ENCODE peak calls at places on chromosomes 2 and 18, in five cellular contexts. One of them, this sample, is unnamed.

GRCh38 chr18:27030403-27030802 is 154.7 kb downstream of the CHST9 start:
- DNase-seq in iPS DF 6.9: no peak
- DNase-seq in CD8-positive, alpha-beta memory T cell: no peak
- DNase-seq in PC-3: no peak
- DNase-seq in tibial artery: no peak
- DNase-seq in this sample: no peak

GRCh38 chr2:215320679-215321078 is 8.8 kb downstream of the ATIC start:
- DNase-seq in CD8-positive, alpha-beta memory T cell: no peak
- DNase-seq in PC-3: no peak
- DNase-seq in iPS DF 6.9: no peak
- DNase-seq in tibial artery: no peak
- DNase-seq in this sample: no peak

GRCh38 chr2:17822452-17823117 is 6.3 kb downstream of the MSGN1 start:
- DNase-seq in iPS DF 6.9: no peak
- DNase-seq in PC-3: no peak
- DNase-seq in CD8-positive, alpha-beta memory T cell: no peak
- DNase-seq in tibial artery: no peak
- DNase-seq in this sample: no peak

GRCh38 chr2:98514879-98515570 is 70.4 kb downstream of the INPP4A start:
- DNase-seq in tibial artery: peak
- DNase-seq in iPS DF 6.9: no peak
- DNase-seq in PC-3: peak
- DNase-seq in CD8-positive, alpha-beta memory T cell: no peak
- DNase-seq in this sample: no peak

GRCh38 chr2:241924069-241924908 is 54.8 kb downstream of the RTP5 start:
- DNase-seq in iPS DF 6.9: no peak
- DNase-seq in tibial artery: no peak
- DNase-seq in CD8-positive, alpha-beta memory T cell: no peak
- DNase-seq in PC-3: no peak
- DNase-seq in this sample: no peak

GRCh38 chr2:107556038-107556627 is 270.6 kb upstream of the RGPD4 start:
- DNase-seq in iPS DF 6.9: no peak
- DNase-seq in CD8-positive, alpha-beta memory T cell: no peak
- DNase-seq in PC-3: no peak
- DNase-seq in tibial artery: no peak
- DNase-seq in this sample: no peak

GRCh38 chr18:29644276-29644675 is 1398.3 kb downstream of the DSC3 start:
- DNase-seq in CD8-positive, alpha-beta memory T cell: no peak
- DNase-seq in tibial artery: no peak
- DNase-seq in PC-3: peak
- DNase-seq in iPS DF 6.9: no peak
- DNase-seq in this sample: no peak

GRCh38 chr18:49858309-49859005 is 45.1 kb upstream of the ACAA2 start:
- DNase-seq in iPS DF 6.9: peak
- DNase-seq in tibial artery: no peak
- DNase-seq in CD8-positive, alpha-beta memory T cell: peak
- DNase-seq in PC-3: peak
- DNase-seq in this sample: peak

GRCh38 chr18:57438669-57439616 is 3.8 kb downstream of the ONECUT2 start:
- DNase-seq in iPS DF 6.9: no peak
- DNase-seq in tibial artery: no peak
- DNase-seq in PC-3: no peak
- DNase-seq in CD8-positive, alpha-beta memory T cell: no peak
- DNase-seq in this sample: no peak

GRCh38 chr2:161048317-161048716 is 111.9 kb upstream of the TANK start:
- DNase-seq in tibial artery: no peak
- DNase-seq in PC-3: no peak
- DNase-seq in CD8-positive, alpha-beta memory T cell: no peak
- DNase-seq in iPS DF 6.9: no peak
- DNase-seq in this sample: no peak

GRCh38 chr2:84925336-84925723 is 19.9 kb downstream of the TMSB10 start:
- DNase-seq in iPS DF 6.9: no peak
- DNase-seq in CD8-positive, alpha-beta memory T cell: no peak
- DNase-seq in tibial artery: peak
- DNase-seq in PC-3: no peak
- DNase-seq in this sample: no peak

GRCh38 chr2:231348173-231348572 is 47.3 kb upstream of the B3GNT7 start:
- DNase-seq in PC-3: no peak
- DNase-seq in tibial artery: no peak
- DNase-seq in iPS DF 6.9: no peak
- DNase-seq in CD8-positive, alpha-beta memory T cell: no peak
- DNase-seq in this sample: no peak

GRCh38 chr18:62759704-62760402 is 44.5 kb downstream of the PHLPP1 start:
- DNase-seq in iPS DF 6.9: no peak
- DNase-seq in CD8-positive, alpha-beta memory T cell: no peak
- DNase-seq in PC-3: peak
- DNase-seq in tibial artery: no peak
- DNase-seq in this sample: no peak

GRCh38 chr2:240820607-240821428 is 799 bp upstream of the KIF1A start:
- DNase-seq in CD8-positive, alpha-beta memory T cell: no peak
- DNase-seq in PC-3: no peak
- DNase-seq in iPS DF 6.9: no peak
- DNase-seq in tibial artery: no peak
- DNase-seq in this sample: peak

GRCh38 chr2:95138702-95139101 is 17.1 kb upstream of the MRPS5 start:
- DNase-seq in tibial artery: no peak
- DNase-seq in PC-3: no peak
- DNase-seq in CD8-positive, alpha-beta memory T cell: no peak
- DNase-seq in iPS DF 6.9: no peak
- DNase-seq in this sample: no peak

GRCh38 chr2:174334278-174334715 is 457 bp upstream of the SP9 start:
- DNase-seq in CD8-positive, alpha-beta memory T cell: no peak
- DNase-seq in iPS DF 6.9: no peak
- DNase-seq in PC-3: no peak
- DNase-seq in tibial artery: no peak
- DNase-seq in this sample: no peak
- H3K4me3 ChIP-seq in CD8-positive, alpha-beta memory T cell: no peak
- H3K4me3 ChIP-seq in iPS DF 6.9: no peak
- H3K4me3 ChIP-seq in PC-3: no peak
- H3K4me3 ChIP-seq in tibial artery: no peak
- H3K4me3 ChIP-seq in this sample: no peak

GRCh38 chr2:5690718-5691658 is 1.2 kb upstream of the SOX11 start:
- DNase-seq in tibial artery: no peak
- DNase-seq in PC-3: no peak
- DNase-seq in iPS DF 6.9: no peak
- DNase-seq in CD8-positive, alpha-beta memory T cell: no peak
- DNase-seq in this sample: no peak
- H3K4me3 ChIP-seq in tibial artery: peak
- H3K4me3 ChIP-seq in PC-3: no peak
- H3K4me3 ChIP-seq in iPS DF 6.9: peak
- H3K4me3 ChIP-seq in CD8-positive, alpha-beta memory T cell: no peak
- H3K4me3 ChIP-seq in this sample: peak

GRCh38 chr2:949384-949893 is 1.2 kb upstream of the SNTG2 start:
- DNase-seq in PC-3: no peak
- DNase-seq in tibial artery: no peak
- DNase-seq in CD8-positive, alpha-beta memory T cell: no peak
- DNase-seq in iPS DF 6.9: no peak
- DNase-seq in this sample: no peak
- H3K4me3 ChIP-seq in PC-3: no peak
- H3K4me3 ChIP-seq in tibial artery: peak
- H3K4me3 ChIP-seq in CD8-positive, alpha-beta memory T cell: peak
- H3K4me3 ChIP-seq in iPS DF 6.9: peak
- H3K4me3 ChIP-seq in this sample: peak

GRCh38 chr2:149650006-149650405 is 62.4 kb upstream of the MMADHC start:
- DNase-seq in tibial artery: no peak
- DNase-seq in PC-3: no peak
- DNase-seq in iPS DF 6.9: no peak
- DNase-seq in CD8-positive, alpha-beta memory T cell: no peak
- DNase-seq in this sample: no peak

GRCh38 chr2:149652925-149653324 is 65.3 kb upstream of the MMADHC start:
- DNase-seq in iPS DF 6.9: no peak
- DNase-seq in CD8-positive, alpha-beta memory T cell: no peak
- DNase-seq in PC-3: no peak
- DNase-seq in tibial artery: no peak
- DNase-seq in this sample: no peak

GRCh38 chr2:149653831-149654445 is 66.4 kb upstream of the MMADHC start:
- DNase-seq in PC-3: no peak
- DNase-seq in iPS DF 6.9: no peak
- DNase-seq in CD8-positive, alpha-beta memory T cell: no peak
- DNase-seq in tibial artery: no peak
- DNase-seq in this sample: no peak

GRCh38 chr2:149652520-149652919 is 64.9 kb upstream of the MMADHC start:
- DNase-seq in CD8-positive, alpha-beta memory T cell: no peak
- DNase-seq in tibial artery: no peak
- DNase-seq in PC-3: no peak
- DNase-seq in iPS DF 6.9: no peak
- DNase-seq in this sample: no peak

DNA sequence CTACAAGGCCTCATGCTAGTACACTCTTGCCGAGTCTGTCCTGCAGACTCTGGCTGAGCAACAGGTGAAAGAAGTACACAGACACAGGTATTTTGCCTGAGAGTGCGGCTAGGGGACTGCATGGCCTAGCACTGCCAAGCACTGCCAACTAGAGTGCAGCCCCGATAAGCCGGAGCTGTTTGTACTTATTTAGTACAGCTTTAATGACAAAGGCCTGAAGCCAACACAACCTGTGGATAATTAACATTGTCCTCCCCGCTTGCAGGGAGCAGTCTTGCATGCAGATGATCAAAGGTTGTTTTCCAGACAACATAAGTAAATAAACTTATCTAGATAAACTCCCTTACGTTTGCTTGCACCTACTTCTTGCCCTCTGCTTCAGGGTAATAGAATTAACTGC is 63.7 kb upstream of the MMADHC start:
- DNase-seq in tibial artery: no peak
- DNase-seq in PC-3: no peak
- DNase-seq in iPS DF 6.9: no peak
- DNase-seq in CD8-positive, alpha-beta memory T cell: no peak
- DNase-seq in this sample: no peak
- H3K4me3 ChIP-seq in tibial artery: no peak
- H3K4me3 ChIP-seq in PC-3: no peak
- H3K4me3 ChIP-seq in iPS DF 6.9: no peak
- H3K4me3 ChIP-seq in CD8-positive, alpha-beta memory T cell: no peak
- H3K4me3 ChIP-seq in this sample: no peak

GRCh38 chr18:79344208-79344581 is 51.5 kb upstream of the NFATC1 start:
- DNase-seq in tibial artery: no peak
- DNase-seq in CD8-positive, alpha-beta memory T cell: no peak
- DNase-seq in iPS DF 6.9: no peak
- DNase-seq in PC-3: no peak
- DNase-seq in this sample: no peak
- H3K4me3 ChIP-seq in tibial artery: no peak
- H3K4me3 ChIP-seq in CD8-positive, alpha-beta memory T cell: no peak
- H3K4me3 ChIP-seq in iPS DF 6.9: no peak
- H3K4me3 ChIP-seq in PC-3: no peak
- H3K4me3 ChIP-seq in this sample: no peak